ENCODE peak calls at places on chromosomes 12 and 14, in five cellular contexts. D is breast epithelium, E is body of pancreas, K is stomach, O is heart left ventricle. N is an unnamed sample. For H3K27me3, the result is how much of the 10 kb centered on the place peaks cover.

GRCh38 chr14:66650491-66650911 is 142.6 kb downstream of the GPHN start:
- DNase-seq in D (no peak), E (no peak), K (no peak), O (no peak), N (no peak)

GRCh38 chr14:65922166-65922565 is 509.6 kb downstream of the FUT8 start:
- DNase-seq in D (no peak), E (no peak), K (no peak), O (no peak), N (no peak)

GRCh38 chr14:78104130-78104529 is 66.0 kb upstream of the NRXN3 start:
- DNase-seq in D (no peak), E (no peak), K (no peak), O (no peak), N (no peak)

GRCh38 chr12:4380332-4380731 is 820 bp upstream of the FGF23 start:
- DNase-seq in D (no peak), E (no peak), K (no peak), O (no peak), N (no peak)

GRCh38 chr12:65965358-65965757 is 141.1 kb downstream of the HMGA2 start:
- DNase-seq in D (no peak), E (no peak), K (no peak), O (no peak), N (no peak)

GRCh38 chr12:4539167-4539870 is 629 bp downstream of the RAD51AP1 start:
- DNase-seq in D (no peak), E (no peak), K (no peak), O (no peak), N (no peak)

GRCh38 chr12:114294303-114294685 is 111.7 kb downstream of the TBX5 start:
- DNase-seq in D (no peak), E (no peak), K (no peak), O (no peak), N (no peak)

GRCh38 chr12:109708939-109709338 is 4.7 kb upstream of the FAM222A start:
- DNase-seq in D (no peak), E (no peak), K (no peak), O (no peak), N (no peak)

GRCh38 chr14:53494587-53494986 is 341.5 kb upstream of the DDHD1 start:
- DNase-seq in D (no peak), E (no peak), K (no peak), O (no peak), N (no peak)

GRCh38 chr14:102760485-102761193 is 16.6 kb upstream of the TRAF3 start:
- DNase-seq in D (no peak), E (no peak), K (no peak), O (no peak), N (no peak)

GRCh38 chr14:100085451-100085850 is 20.2 kb downstream of the EVL start:
- DNase-seq in D (no peak), E (no peak), K (no peak), O (no peak), N (no peak)

GRCh38 chr14:25001096-25001982 is 48.6 kb downstream of the STXBP6 start:
- DNase-seq in D (no peak), E (no peak), K (no peak), O (no peak), N (no peak)

GRCh38 chr12:62957233-62957953 is 22.4 kb upstream of the PPM1H start:
- DNase-seq in D (no peak), E (no peak), K (no peak), O (no peak), N (no peak)

GRCh38 chr14:77707355-77707723 is 484 bp downstream of the ALKBH1 start:
- DNase-seq in D (no peak), E (peak), K (no peak), O (no peak), N (peak)

GRCh38 chr14:100102156-100102785 is 37.0 kb downstream of the EVL start:
- DNase-seq in D (no peak), E (no peak), K (no peak), O (no peak), N (no peak)

GRCh38 chr12:4143909-4144308 is 129.7 kb upstream of the CCND2 start:
- DNase-seq in D (no peak), E (no peak), K (no peak), O (no peak), N (no peak)

GRCh38 chr12:123952037-123952436 is 20.6 kb downstream of the CCDC92 start:
- DNase-seq in D (no peak), E (no peak), K (no peak), O (no peak), N (no peak)

DNA sequence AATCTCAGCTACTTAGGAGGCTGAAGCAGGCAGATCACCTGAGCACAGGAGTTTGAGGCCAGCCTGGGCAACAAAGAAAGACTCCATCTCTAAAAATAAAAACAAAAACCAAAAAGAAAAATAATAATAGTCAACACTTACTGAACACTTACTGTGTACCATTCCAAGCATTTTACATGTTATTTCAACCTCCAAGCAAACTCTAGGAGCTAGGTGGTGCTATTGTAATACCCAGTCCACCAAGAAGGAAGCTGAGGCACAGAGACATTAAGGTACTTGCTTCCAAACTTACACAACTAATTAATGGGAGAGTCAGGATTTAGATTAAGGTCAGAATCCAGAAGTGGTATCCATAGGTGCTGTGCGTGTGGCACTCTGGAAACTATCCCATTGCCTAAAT is 13.7 kb upstream of the OR6J1 start:
- DNase-seq in D (no peak), E (no peak), K (no peak), O (no peak), N (no peak)
- TF ChIP-seq CTCF in D (no peak), E (peak), K (peak), O (no peak), N (no peak)

DNA sequence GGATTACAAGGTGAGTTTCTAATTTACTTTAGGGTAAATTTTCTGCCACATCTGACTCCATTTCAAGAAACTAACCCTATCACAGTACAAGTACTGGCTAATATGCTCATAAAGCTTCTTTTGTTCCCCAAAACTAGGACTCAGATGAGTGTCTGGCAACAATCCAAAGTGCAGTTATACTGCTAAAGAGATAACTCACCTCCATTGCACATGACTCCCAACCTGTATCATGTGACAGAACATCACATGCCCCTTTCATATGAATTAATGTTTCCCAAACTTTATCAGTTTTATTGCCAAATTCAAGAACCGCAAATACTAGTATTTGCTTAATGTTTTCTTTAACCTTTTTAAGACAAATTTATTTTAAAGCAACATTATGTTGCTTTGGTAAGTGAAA is 3.9 kb upstream of the PPP1R12A start:
- DNase-seq in D (no peak), E (no peak), K (no peak), O (no peak), N (no peak)
- TF ChIP-seq POLR2A in D (no peak), E (no peak), K (no peak), O (no peak), N (no peak)

GRCh38 chr12:6699989-6700645 is 498 bp downstream of the PIANP start:
- DNase-seq in D (no peak), E (no peak), K (no peak), O (no peak), N (no peak)
- H3K27me3 ChIP-seq in D (under half), E (under half), K (under half), O (half or more), N (half or more)

DNA sequence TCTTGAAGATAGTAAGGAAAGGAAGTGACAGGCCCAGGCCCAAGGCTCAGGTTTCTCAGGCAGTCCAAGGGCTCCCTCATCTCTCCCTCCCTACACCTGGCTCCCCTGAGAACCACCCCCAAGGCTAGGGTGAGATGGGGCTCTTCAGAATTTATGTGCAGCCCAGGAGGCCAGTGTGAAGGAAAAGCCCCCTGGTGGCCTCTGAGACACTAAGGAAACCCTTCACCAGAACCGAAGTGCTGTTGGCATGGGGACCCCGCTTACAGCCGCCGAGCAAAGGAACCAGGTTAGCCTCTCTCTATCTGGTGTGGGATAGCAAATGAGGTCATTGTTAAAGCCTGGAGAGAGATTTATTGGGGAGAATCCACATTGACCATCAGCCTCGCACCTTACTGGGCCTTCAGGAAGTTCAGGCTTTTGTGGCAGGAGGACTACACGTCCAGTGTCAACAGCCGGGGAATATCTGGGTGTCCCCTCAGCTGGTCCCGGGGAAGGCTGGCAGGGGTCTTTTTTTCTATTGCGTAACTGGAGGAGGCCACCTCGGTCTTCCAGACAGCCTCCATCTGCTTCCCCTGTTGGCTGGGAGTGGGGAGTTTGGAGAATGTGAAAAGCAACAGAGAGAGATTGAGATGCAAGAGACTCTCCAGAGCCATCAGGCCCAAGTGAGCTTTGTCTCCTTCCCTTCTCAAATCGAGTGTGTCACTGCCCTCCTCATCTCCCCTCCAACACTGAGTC is 18.1 kb downstream of the FAM186B start:
- DNase-seq in D (no peak), E (no peak), K (no peak), O (no peak), N (no peak)
- TF ChIP-seq CTCF in D (no peak), E (no peak), K (no peak), O (no peak), N (no peak)

DNA sequence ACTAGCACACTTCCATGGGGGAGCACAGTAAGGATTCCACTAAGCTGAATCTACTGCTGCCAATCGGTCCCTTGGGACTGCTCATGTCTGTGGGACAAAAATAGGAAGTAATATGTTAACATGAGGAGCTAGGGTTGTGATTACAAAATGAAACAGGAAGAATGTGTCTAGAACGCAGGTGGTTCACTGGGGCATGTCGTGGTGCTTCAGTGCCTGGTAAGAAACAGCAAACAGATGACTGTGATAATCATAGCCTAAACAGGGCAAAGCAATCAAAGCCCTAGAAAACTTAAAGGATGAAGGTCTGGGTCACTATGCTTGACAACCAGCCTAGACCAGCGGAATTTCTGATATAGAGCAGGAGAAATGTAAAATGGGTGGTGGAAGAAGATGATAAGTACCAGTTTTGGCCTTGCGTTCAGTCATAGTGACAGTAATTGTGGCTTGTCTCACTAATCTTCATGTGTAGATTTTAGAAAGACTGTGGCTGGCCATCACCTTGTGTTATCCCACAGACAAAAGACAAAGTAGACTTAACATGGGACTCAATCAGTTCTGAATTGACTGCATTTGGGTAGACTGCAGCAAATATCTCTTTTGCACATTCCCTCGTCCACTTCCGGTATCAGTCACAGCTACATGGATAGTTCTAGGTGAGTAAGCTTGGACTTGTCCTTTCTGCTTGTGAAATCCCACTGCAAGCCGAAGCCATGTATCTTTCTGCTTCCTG is 51.4 kb downstream of the WASHC3 start:
- DNase-seq in D (no peak), E (no peak), K (no peak), O (no peak), N (no peak)
- TF ChIP-seq POLR2A in D (no peak), E (no peak), K (no peak), O (no peak), N (no peak)

GRCh38 chr12:98799822-98800221 is 154.7 kb downstream of the APAF1 start:
- DNase-seq in D (no peak), E (no peak), K (no peak), O (no peak), N (no peak)
- H3K27me3 ChIP-seq in D (under half), E (under half), K (under half), O (under half), N (under half)

N was measured in gastrocnemius medialis.